ENCODE peak calls at places on chromosomes 11 and 22, in ten cellular contexts. One of them, this sample, is unnamed.

GRCh38 chr11:26828291-26828690 is 106.4 kb upstream of the SLC5A12 start:
- DNase-seq in A172: no peak
- DNase-seq in caudate nucleus: no peak
- DNase-seq in HFFc6: no peak
- DNase-seq in Right ventricle myocardium superior: no peak
- DNase-seq in brain microvascular endothelial cell: no peak
- DNase-seq in LHCN-M2: no peak
- DNase-seq in breast epithelium: no peak
- DNase-seq in activated CD4-positive, alpha-beta T cell treated with anti-CD3 and anti-CD28 coated beads, Interleukin-2, amount 50 U/mL, for 4 hours: no peak
- DNase-seq in Ammon's horn: no peak
- DNase-seq in this sample: no peak

GRCh38 chr11:44032304-44033085 is 15.3 kb upstream of the ACCSL start:
- DNase-seq in activated CD4-positive, alpha-beta T cell treated with anti-CD3 and anti-CD28 coated beads, Interleukin-2, amount 50 U/mL, for 4 hours: no peak
- DNase-seq in breast epithelium: no peak
- DNase-seq in Ammon's horn: peak
- DNase-seq in Right ventricle myocardium superior: peak
- DNase-seq in caudate nucleus: peak
- DNase-seq in LHCN-M2: peak
- DNase-seq in HFFc6: peak
- DNase-seq in brain microvascular endothelial cell: peak
- DNase-seq in A172: no peak
- DNase-seq in this sample: peak

GRCh38 chr11:36868380-36868779 is 270.3 kb upstream of the RAG2 start:
- DNase-seq in activated CD4-positive, alpha-beta T cell treated with anti-CD3 and anti-CD28 coated beads, Interleukin-2, amount 50 U/mL, for 4 hours: no peak
- DNase-seq in HFFc6: no peak
- DNase-seq in breast epithelium: no peak
- DNase-seq in Right ventricle myocardium superior: no peak
- DNase-seq in caudate nucleus: no peak
- DNase-seq in brain microvascular endothelial cell: no peak
- DNase-seq in A172: no peak
- DNase-seq in Ammon's horn: no peak
- DNase-seq in LHCN-M2: no peak
- DNase-seq in this sample: no peak

GRCh38 chr11:64250875-64251721 is at the start of gene PLCB3:
- DNase-seq in caudate nucleus: no peak
- DNase-seq in HFFc6: no peak
- DNase-seq in Right ventricle myocardium superior: peak
- DNase-seq in A172: no peak
- DNase-seq in LHCN-M2: no peak
- DNase-seq in breast epithelium: no peak
- DNase-seq in activated CD4-positive, alpha-beta T cell treated with anti-CD3 and anti-CD28 coated beads, Interleukin-2, amount 50 U/mL, for 4 hours: no peak
- DNase-seq in brain microvascular endothelial cell: no peak
- DNase-seq in Ammon's horn: peak
- DNase-seq in this sample: no peak

GRCh38 chr11:60059052-60059451 is 2.6 kb downstream of the MS4A3 start:
- DNase-seq in LHCN-M2: no peak
- DNase-seq in HFFc6: no peak
- DNase-seq in breast epithelium: no peak
- DNase-seq in Ammon's horn: no peak
- DNase-seq in A172: no peak
- DNase-seq in activated CD4-positive, alpha-beta T cell treated with anti-CD3 and anti-CD28 coated beads, Interleukin-2, amount 50 U/mL, for 4 hours: no peak
- DNase-seq in Right ventricle myocardium superior: no peak
- DNase-seq in caudate nucleus: no peak
- DNase-seq in brain microvascular endothelial cell: no peak
- DNase-seq in this sample: no peak

GRCh38 chr22:38755155-38755910 is 465 bp downstream of the SUN2 start:
- DNase-seq in breast epithelium: peak
- DNase-seq in caudate nucleus: peak
- DNase-seq in A172: peak
- DNase-seq in HFFc6: peak
- DNase-seq in Ammon's horn: peak
- DNase-seq in activated CD4-positive, alpha-beta T cell treated with anti-CD3 and anti-CD28 coated beads, Interleukin-2, amount 50 U/mL, for 4 hours: no peak
- DNase-seq in Right ventricle myocardium superior: peak
- DNase-seq in LHCN-M2: peak
- DNase-seq in brain microvascular endothelial cell: peak
- DNase-seq in this sample: peak

GRCh38 chr11:131579932-131580387 is 209.5 kb downstream of the NTM start:
- DNase-seq in caudate nucleus: peak
- DNase-seq in Ammon's horn: no peak
- DNase-seq in Right ventricle myocardium superior: no peak
- DNase-seq in LHCN-M2: peak
- DNase-seq in brain microvascular endothelial cell: peak
- DNase-seq in A172: peak
- DNase-seq in breast epithelium: no peak
- DNase-seq in HFFc6: peak
- DNase-seq in activated CD4-positive, alpha-beta T cell treated with anti-CD3 and anti-CD28 coated beads, Interleukin-2, amount 50 U/mL, for 4 hours: no peak
- DNase-seq in this sample: no peak

GRCh38 chr11:5600374-5600851 is 4.0 kb downstream of the TRIM6 start:
- DNase-seq in breast epithelium: peak
- DNase-seq in caudate nucleus: no peak
- DNase-seq in Ammon's horn: peak
- DNase-seq in A172: peak
- DNase-seq in Right ventricle myocardium superior: peak
- DNase-seq in LHCN-M2: peak
- DNase-seq in activated CD4-positive, alpha-beta T cell treated with anti-CD3 and anti-CD28 coated beads, Interleukin-2, amount 50 U/mL, for 4 hours: peak
- DNase-seq in brain microvascular endothelial cell: peak
- DNase-seq in HFFc6: peak
- DNase-seq in this sample: no peak

GRCh38 chr11:126080206-126080941 is 17.7 kb upstream of the CDON start:
- DNase-seq in brain microvascular endothelial cell: no peak
- DNase-seq in breast epithelium: peak
- DNase-seq in Right ventricle myocardium superior: no peak
- DNase-seq in Ammon's horn: no peak
- DNase-seq in HFFc6: no peak
- DNase-seq in caudate nucleus: no peak
- DNase-seq in A172: peak
- DNase-seq in activated CD4-positive, alpha-beta T cell treated with anti-CD3 and anti-CD28 coated beads, Interleukin-2, amount 50 U/mL, for 4 hours: no peak
- DNase-seq in LHCN-M2: no peak
- DNase-seq in this sample: no peak

GRCh38 chr11:69974528-69974927 is 103.6 kb upstream of the ANO1 start:
- DNase-seq in caudate nucleus: no peak
- DNase-seq in HFFc6: no peak
- DNase-seq in breast epithelium: no peak
- DNase-seq in brain microvascular endothelial cell: no peak
- DNase-seq in A172: no peak
- DNase-seq in LHCN-M2: no peak
- DNase-seq in activated CD4-positive, alpha-beta T cell treated with anti-CD3 and anti-CD28 coated beads, Interleukin-2, amount 50 U/mL, for 4 hours: no peak
- DNase-seq in Right ventricle myocardium superior: no peak
- DNase-seq in Ammon's horn: no peak
- DNase-seq in this sample: no peak

GRCh38 chr22:37681001-37681424 is 5.1 kb upstream of the NOL12 start:
- DNase-seq in breast epithelium: no peak
- DNase-seq in activated CD4-positive, alpha-beta T cell treated with anti-CD3 and anti-CD28 coated beads, Interleukin-2, amount 50 U/mL, for 4 hours: no peak
- DNase-seq in caudate nucleus: no peak
- DNase-seq in brain microvascular endothelial cell: peak
- DNase-seq in LHCN-M2: peak
- DNase-seq in Ammon's horn: no peak
- DNase-seq in HFFc6: peak
- DNase-seq in Right ventricle myocardium superior: no peak
- DNase-seq in A172: peak
- DNase-seq in this sample: no peak

This sample was measured in thoracic aorta.